ENCODE peak calls at places on chromosomes 12 and 14, in seven cellular contexts. C, N, P, L, U, F and A are unnamed samples.
A peak's percentile ranks its signal among the peaks of the same experiment; 100 is the strongest.

GRCh38 chr14:76957224-76957881 is 71.2 kb downstream of the IRF2BPL start:
- DNase-seq in C (no peak), N (no peak), P (no peak), L (no peak), U (no peak), F (peak; percentile 48), A (no peak)

GRCh38 chr12:48350249-48351021 is at the start of gene ZNF641:
- DNase-seq in C (peak; percentile 96), N (peak; percentile 48), P (no peak), L (peak; percentile 85), U (peak; percentile 90), F (peak; percentile 51), A (peak; percentile 77)

GRCh38 chr12:132874175-132874574 is 13.2 kb downstream of the CHFR start:
- DNase-seq in C (no peak), N (no peak), P (no peak), L (no peak), U (no peak), F (no peak), A (no peak)

GRCh38 chr14:77376380-77376770 is 519 bp downstream of the TMED8 start:
- DNase-seq in C (peak; percentile 88), N (no peak), P (no peak), L (peak; percentile 56), U (peak; percentile 24), F (peak; percentile 17), A (peak; percentile 35)

GRCh38 chr12:78181544-78182162 is 351.0 kb downstream of the NAV3 start:
- DNase-seq in C (no peak), N (peak; percentile 48), P (no peak), L (no peak), U (no peak), F (peak; percentile 56), A (peak; percentile 46)

GRCh38 chr12:9750276-9751203 is 10.2 kb downstream of the CD69 start:
- DNase-seq in C (peak; percentile 81), N (peak; percentile 56), P (no peak), L (no peak), U (no peak), F (peak; percentile 82), A (no peak)

GRCh38 chr12:6664902-6665301 is 2.0 kb upstream of the ING4 start:
- DNase-seq in C (no peak), N (no peak), P (no peak), L (no peak), U (no peak), F (no peak), A (no peak)

GRCh38 chr12:103140217-103140616 is 182.7 kb downstream of the ASCL1 start:
- DNase-seq in C (no peak), N (no peak), P (no peak), L (no peak), U (no peak), F (no peak), A (no peak)

GRCh38 chr12:109253913-109254544 is 55.1 kb downstream of the FOXN4 start:
- DNase-seq in C (no peak), N (no peak), P (no peak), L (no peak), U (no peak), F (no peak), A (no peak)

GRCh38 chr12:14723763-14724162 is 27.4 kb upstream of the GUCY2C start:
- DNase-seq in C (no peak), N (peak; percentile 58), P (no peak), L (no peak), U (peak; percentile 36), F (peak; percentile 56), A (peak; percentile 22)

GRCh38 chr12:1781770-1782169 is 38.6 kb upstream of the LRTM2 start:
- DNase-seq in C (no peak), N (peak; percentile 80), P (no peak), L (no peak), U (no peak), F (no peak), A (no peak)

GRCh38 chr14:60116181-60116580 is 24.5 kb downstream of the PCNX4 start:
- DNase-seq in C (no peak), N (peak; percentile 26), P (no peak), L (no peak), U (no peak), F (no peak), A (no peak)

GRCh38 chr12:9648701-9649531 is 20.6 kb upstream of the CLEC2D start:
- DNase-seq in C (no peak), N (peak; percentile 13), P (no peak), L (no peak), U (no peak), F (peak; percentile 67), A (no peak)

GRCh38 chr14:85532981-85533820 is 3.3 kb downstream of the FLRT2 start:
- DNase-seq in C (no peak), N (peak; percentile 87), P (no peak), L (peak; percentile 76), U (peak; percentile 42), F (peak; percentile 88), A (peak; percentile 52)
- H3K27me3 ChIP-seq in C (no peaks in the 10 kb centered on the region), N (no peaks in the 10 kb centered on the region), P (peaks cover 63% of the 10 kb centered on the region), L (no peaks in the 10 kb centered on the region), U (peaks cover 43% of the 10 kb centered on the region), F (no peaks in the 10 kb centered on the region), A (peaks cover 31% of the 10 kb centered on the region)

GRCh38 chr14:74882103-74882920 is 596 bp downstream of the DLST start:
- DNase-seq in C (no peak), N (peak; percentile 41), P (no peak), L (peak; percentile 90), U (peak; percentile 45), F (peak; percentile 70), A (peak; percentile 76)
- TF ChIP-seq POLR2A in C (no peak), N (no peak), P (no peak), L (no peak), U (no peak), F (no peak), A (no peak)

GRCh38 chr14:104624939-104625338 is 20.4 kb upstream of the TMEM179 start:
- DNase-seq in C (no peak), N (no peak), P (no peak), L (no peak), U (no peak), F (no peak), A (no peak)
- H3K27me3 ChIP-seq in C (no peaks in the 10 kb centered on the region), N (peaks cover 19% of the 10 kb centered on the region), P (no peaks in the 10 kb centered on the region), L (peaks cover 42% of the 10 kb centered on the region), U (peaks cover 11% of the 10 kb centered on the region), F (peaks cover 5% of the 10 kb centered on the region), A (no peaks in the 10 kb centered on the region)

GRCh38 chr14:57390037-57390805 is at the start of gene NAA30:
- DNase-seq in C (peak; percentile 99), N (peak; percentile 92), P (peak; percentile 79), L (peak; percentile 94), U (peak; percentile 93), F (peak; percentile 92), A (peak; percentile 95)
- TF ChIP-seq POLR2A in C (peak; percentile 32), N (peak; percentile 74), P (peak; percentile 63), L (no peak), U (peak; percentile 42), F (peak; percentile 13), A (peak; percentile 54)